ENCODE peak calls at places on chromosomes 7 and 10, in eight cellular contexts. One of them, this sample, is unnamed.

GRCh38 chr7:24576171-24577052 is 3.2 kb downstream of the PALS2 start:
- DNase-seq in hippocampal formation: peak
- DNase-seq in NCI-H2081: peak
- DNase-seq in activated naive CD4-positive, alpha-beta T cell treated with anti-CD3 and anti-CD28 coated beads for 36 hours: peak
- DNase-seq in SK-N-DZ: peak
- DNase-seq in GM13977: peak
- DNase-seq in activated CD4-positive, alpha-beta T cell treated with anti-CD3 and anti-CD28 coated beads, Interleukin-2, amount 50 U/mL, for 4 hours: no peak
- DNase-seq in amniotic stem cell: peak
- DNase-seq in this sample: no peak

GRCh38 chr10:70302292-70302691 is 18.5 kb upstream of the NPFFR1 start:
- DNase-seq in hippocampal formation: no peak
- DNase-seq in SK-N-DZ: no peak
- DNase-seq in activated naive CD4-positive, alpha-beta T cell treated with anti-CD3 and anti-CD28 coated beads for 36 hours: no peak
- DNase-seq in GM13977: no peak
- DNase-seq in NCI-H2081: no peak
- DNase-seq in activated CD4-positive, alpha-beta T cell treated with anti-CD3 and anti-CD28 coated beads, Interleukin-2, amount 50 U/mL, for 4 hours: no peak
- DNase-seq in amniotic stem cell: no peak
- DNase-seq in this sample: no peak

GRCh38 chr10:127872011-127872741 is 20.6 kb downstream of the CLRN3 start:
- DNase-seq in SK-N-DZ: no peak
- DNase-seq in GM13977: no peak
- DNase-seq in activated CD4-positive, alpha-beta T cell treated with anti-CD3 and anti-CD28 coated beads, Interleukin-2, amount 50 U/mL, for 4 hours: no peak
- DNase-seq in amniotic stem cell: no peak
- DNase-seq in hippocampal formation: no peak
- DNase-seq in NCI-H2081: no peak
- DNase-seq in activated naive CD4-positive, alpha-beta T cell treated with anti-CD3 and anti-CD28 coated beads for 36 hours: no peak
- DNase-seq in this sample: peak

GRCh38 chr7:45573636-45574470 is at the start of gene ADCY1:
- DNase-seq in amniotic stem cell: no peak
- DNase-seq in hippocampal formation: no peak
- DNase-seq in NCI-H2081: peak
- DNase-seq in activated CD4-positive, alpha-beta T cell treated with anti-CD3 and anti-CD28 coated beads, Interleukin-2, amount 50 U/mL, for 4 hours: no peak
- DNase-seq in activated naive CD4-positive, alpha-beta T cell treated with anti-CD3 and anti-CD28 coated beads for 36 hours: no peak
- DNase-seq in SK-N-DZ: no peak
- DNase-seq in GM13977: peak
- DNase-seq in this sample: no peak

GRCh38 chr7:79298145-79298760 is 155.2 kb downstream of the MAGI2 start:
- DNase-seq in activated CD4-positive, alpha-beta T cell treated with anti-CD3 and anti-CD28 coated beads, Interleukin-2, amount 50 U/mL, for 4 hours: no peak
- DNase-seq in amniotic stem cell: peak
- DNase-seq in NCI-H2081: peak
- DNase-seq in hippocampal formation: peak
- DNase-seq in activated naive CD4-positive, alpha-beta T cell treated with anti-CD3 and anti-CD28 coated beads for 36 hours: peak
- DNase-seq in SK-N-DZ: peak
- DNase-seq in GM13977: peak
- DNase-seq in this sample: no peak

GRCh38 chr10:985361-985760 is 2.9 kb upstream of the GTPBP4 start:
- DNase-seq in amniotic stem cell: no peak
- DNase-seq in NCI-H2081: no peak
- DNase-seq in GM13977: no peak
- DNase-seq in SK-N-DZ: no peak
- DNase-seq in hippocampal formation: no peak
- DNase-seq in activated naive CD4-positive, alpha-beta T cell treated with anti-CD3 and anti-CD28 coated beads for 36 hours: no peak
- DNase-seq in activated CD4-positive, alpha-beta T cell treated with anti-CD3 and anti-CD28 coated beads, Interleukin-2, amount 50 U/mL, for 4 hours: no peak
- DNase-seq in this sample: no peak

GRCh38 chr10:14502451-14502850 is 171.7 kb upstream of the FRMD4A start:
- DNase-seq in GM13977: no peak
- DNase-seq in activated naive CD4-positive, alpha-beta T cell treated with anti-CD3 and anti-CD28 coated beads for 36 hours: no peak
- DNase-seq in amniotic stem cell: no peak
- DNase-seq in activated CD4-positive, alpha-beta T cell treated with anti-CD3 and anti-CD28 coated beads, Interleukin-2, amount 50 U/mL, for 4 hours: no peak
- DNase-seq in NCI-H2081: no peak
- DNase-seq in SK-N-DZ: no peak
- DNase-seq in hippocampal formation: no peak
- DNase-seq in this sample: no peak

GRCh38 chr10:22593644-22594043 is 120.7 kb downstream of the PIP4K2A start:
- DNase-seq in activated CD4-positive, alpha-beta T cell treated with anti-CD3 and anti-CD28 coated beads, Interleukin-2, amount 50 U/mL, for 4 hours: no peak
- DNase-seq in activated naive CD4-positive, alpha-beta T cell treated with anti-CD3 and anti-CD28 coated beads for 36 hours: no peak
- DNase-seq in SK-N-DZ: no peak
- DNase-seq in hippocampal formation: no peak
- DNase-seq in NCI-H2081: no peak
- DNase-seq in amniotic stem cell: no peak
- DNase-seq in GM13977: no peak
- DNase-seq in this sample: no peak

GRCh38 chr10:105952153-105952552 is 1212.4 kb downstream of the SORCS1 start:
- DNase-seq in GM13977: peak
- DNase-seq in SK-N-DZ: no peak
- DNase-seq in hippocampal formation: no peak
- DNase-seq in NCI-H2081: peak
- DNase-seq in amniotic stem cell: peak
- DNase-seq in activated CD4-positive, alpha-beta T cell treated with anti-CD3 and anti-CD28 coated beads, Interleukin-2, amount 50 U/mL, for 4 hours: no peak
- DNase-seq in activated naive CD4-positive, alpha-beta T cell treated with anti-CD3 and anti-CD28 coated beads for 36 hours: peak
- DNase-seq in this sample: no peak

GRCh38 chr10:3090914-3091313 is 23.6 kb downstream of the PFKP start:
- DNase-seq in activated naive CD4-positive, alpha-beta T cell treated with anti-CD3 and anti-CD28 coated beads for 36 hours: no peak
- DNase-seq in NCI-H2081: no peak
- DNase-seq in SK-N-DZ: no peak
- DNase-seq in amniotic stem cell: no peak
- DNase-seq in hippocampal formation: peak
- DNase-seq in activated CD4-positive, alpha-beta T cell treated with anti-CD3 and anti-CD28 coated beads, Interleukin-2, amount 50 U/mL, for 4 hours: no peak
- DNase-seq in GM13977: no peak
- DNase-seq in this sample: no peak

GRCh38 chr10:28254290-28254985 is 48.4 kb downstream of the MPP7 start:
- DNase-seq in GM13977: no peak
- DNase-seq in hippocampal formation: no peak
- DNase-seq in activated naive CD4-positive, alpha-beta T cell treated with anti-CD3 and anti-CD28 coated beads for 36 hours: no peak
- DNase-seq in NCI-H2081: no peak
- DNase-seq in SK-N-DZ: no peak
- DNase-seq in activated CD4-positive, alpha-beta T cell treated with anti-CD3 and anti-CD28 coated beads, Interleukin-2, amount 50 U/mL, for 4 hours: no peak
- DNase-seq in amniotic stem cell: no peak
- DNase-seq in this sample: no peak

GRCh38 chr10:67110286-67110685 is 184.4 kb downstream of the LRRTM3 start:
- DNase-seq in hippocampal formation: no peak
- DNase-seq in SK-N-DZ: peak
- DNase-seq in activated CD4-positive, alpha-beta T cell treated with anti-CD3 and anti-CD28 coated beads, Interleukin-2, amount 50 U/mL, for 4 hours: no peak
- DNase-seq in NCI-H2081: peak
- DNase-seq in GM13977: no peak
- DNase-seq in activated naive CD4-positive, alpha-beta T cell treated with anti-CD3 and anti-CD28 coated beads for 36 hours: no peak
- DNase-seq in amniotic stem cell: no peak
- DNase-seq in this sample: no peak

GRCh38 chr10:94279835-94280709 is 82.7 kb downstream of the NOC3L start:
- DNase-seq in GM13977: peak
- DNase-seq in hippocampal formation: peak
- DNase-seq in amniotic stem cell: no peak
- DNase-seq in SK-N-DZ: peak
- DNase-seq in NCI-H2081: peak
- DNase-seq in activated naive CD4-positive, alpha-beta T cell treated with anti-CD3 and anti-CD28 coated beads for 36 hours: peak
- DNase-seq in activated CD4-positive, alpha-beta T cell treated with anti-CD3 and anti-CD28 coated beads, Interleukin-2, amount 50 U/mL, for 4 hours: peak
- DNase-seq in this sample: peak

GRCh38 chr10:102352066-102352715 is 43.3 kb upstream of the NFKB2 start:
- DNase-seq in activated naive CD4-positive, alpha-beta T cell treated with anti-CD3 and anti-CD28 coated beads for 36 hours: peak
- DNase-seq in NCI-H2081: peak
- DNase-seq in hippocampal formation: no peak
- DNase-seq in GM13977: peak
- DNase-seq in activated CD4-positive, alpha-beta T cell treated with anti-CD3 and anti-CD28 coated beads, Interleukin-2, amount 50 U/mL, for 4 hours: peak
- DNase-seq in SK-N-DZ: peak
- DNase-seq in amniotic stem cell: no peak
- DNase-seq in this sample: peak

GRCh38 chr7:116101709-116102108 is 71.1 kb upstream of the TFEC start:
- DNase-seq in amniotic stem cell: no peak
- DNase-seq in activated CD4-positive, alpha-beta T cell treated with anti-CD3 and anti-CD28 coated beads, Interleukin-2, amount 50 U/mL, for 4 hours: no peak
- DNase-seq in activated naive CD4-positive, alpha-beta T cell treated with anti-CD3 and anti-CD28 coated beads for 36 hours: no peak
- DNase-seq in NCI-H2081: no peak
- DNase-seq in SK-N-DZ: no peak
- DNase-seq in hippocampal formation: no peak
- DNase-seq in GM13977: no peak
- DNase-seq in this sample: no peak

GRCh38 chr7:36971515-36972139 is 247.3 kb upstream of the AOAH start:
- DNase-seq in GM13977: no peak
- DNase-seq in activated naive CD4-positive, alpha-beta T cell treated with anti-CD3 and anti-CD28 coated beads for 36 hours: no peak
- DNase-seq in hippocampal formation: no peak
- DNase-seq in activated CD4-positive, alpha-beta T cell treated with anti-CD3 and anti-CD28 coated beads, Interleukin-2, amount 50 U/mL, for 4 hours: no peak
- DNase-seq in NCI-H2081: peak
- DNase-seq in amniotic stem cell: no peak
- DNase-seq in SK-N-DZ: no peak
- DNase-seq in this sample: no peak

GRCh38 chr10:70295321-70295720 is 11.5 kb upstream of the NPFFR1 start:
- DNase-seq in GM13977: no peak
- DNase-seq in activated naive CD4-positive, alpha-beta T cell treated with anti-CD3 and anti-CD28 coated beads for 36 hours: no peak
- DNase-seq in NCI-H2081: no peak
- DNase-seq in SK-N-DZ: no peak
- DNase-seq in activated CD4-positive, alpha-beta T cell treated with anti-CD3 and anti-CD28 coated beads, Interleukin-2, amount 50 U/mL, for 4 hours: no peak
- DNase-seq in amniotic stem cell: no peak
- DNase-seq in hippocampal formation: no peak
- DNase-seq in this sample: no peak

GRCh38 chr10:101485681-101486554 is 102.1 kb downstream of the POLL start:
- DNase-seq in NCI-H2081: peak
- DNase-seq in hippocampal formation: peak
- DNase-seq in amniotic stem cell: no peak
- DNase-seq in SK-N-DZ: peak
- DNase-seq in activated naive CD4-positive, alpha-beta T cell treated with anti-CD3 and anti-CD28 coated beads for 36 hours: no peak
- DNase-seq in GM13977: no peak
- DNase-seq in activated CD4-positive, alpha-beta T cell treated with anti-CD3 and anti-CD28 coated beads, Interleukin-2, amount 50 U/mL, for 4 hours: no peak
- DNase-seq in this sample: no peak

GRCh38 chr7:9890092-9890491 is 1083.6 kb upstream of the PHF14 start:
- DNase-seq in amniotic stem cell: no peak
- DNase-seq in activated CD4-positive, alpha-beta T cell treated with anti-CD3 and anti-CD28 coated beads, Interleukin-2, amount 50 U/mL, for 4 hours: no peak
- DNase-seq in GM13977: no peak
- DNase-seq in NCI-H2081: no peak
- DNase-seq in hippocampal formation: no peak
- DNase-seq in activated naive CD4-positive, alpha-beta T cell treated with anti-CD3 and anti-CD28 coated beads for 36 hours: no peak
- DNase-seq in SK-N-DZ: no peak
- DNase-seq in this sample: no peak

GRCh38 chr7:74094224-74095095 is 10.9 kb downstream of the LIMK1 start:
- DNase-seq in amniotic stem cell: peak
- DNase-seq in hippocampal formation: no peak
- DNase-seq in activated naive CD4-positive, alpha-beta T cell treated with anti-CD3 and anti-CD28 coated beads for 36 hours: peak
- DNase-seq in GM13977: peak
- DNase-seq in NCI-H2081: no peak
- DNase-seq in SK-N-DZ: peak
- DNase-seq in activated CD4-positive, alpha-beta T cell treated with anti-CD3 and anti-CD28 coated beads, Interleukin-2, amount 50 U/mL, for 4 hours: peak
- DNase-seq in this sample: peak

GRCh38 chr7:108418941-108419340 is 37.3 kb downstream of the NRCAM start:
- DNase-seq in GM13977: no peak
- DNase-seq in hippocampal formation: no peak
- DNase-seq in amniotic stem cell: no peak
- DNase-seq in activated CD4-positive, alpha-beta T cell treated with anti-CD3 and anti-CD28 coated beads, Interleukin-2, amount 50 U/mL, for 4 hours: no peak
- DNase-seq in SK-N-DZ: peak
- DNase-seq in activated naive CD4-positive, alpha-beta T cell treated with anti-CD3 and anti-CD28 coated beads for 36 hours: no peak
- DNase-seq in NCI-H2081: no peak
- DNase-seq in this sample: no peak

GRCh38 chr7:50953820-50954219 is 171.1 kb upstream of the GRB10 start:
- DNase-seq in SK-N-DZ: no peak
- DNase-seq in activated CD4-positive, alpha-beta T cell treated with anti-CD3 and anti-CD28 coated beads, Interleukin-2, amount 50 U/mL, for 4 hours: no peak
- DNase-seq in hippocampal formation: no peak
- DNase-seq in NCI-H2081: no peak
- DNase-seq in amniotic stem cell: no peak
- DNase-seq in GM13977: no peak
- DNase-seq in activated naive CD4-positive, alpha-beta T cell treated with anti-CD3 and anti-CD28 coated beads for 36 hours: no peak
- DNase-seq in this sample: no peak

GRCh38 chr10:71383972-71384687 is 12.6 kb upstream of the CDH23 start:
- DNase-seq in GM13977: peak
- DNase-seq in activated naive CD4-positive, alpha-beta T cell treated with anti-CD3 and anti-CD28 coated beads for 36 hours: peak
- DNase-seq in activated CD4-positive, alpha-beta T cell treated with anti-CD3 and anti-CD28 coated beads, Interleukin-2, amount 50 U/mL, for 4 hours: peak
- DNase-seq in NCI-H2081: peak
- DNase-seq in hippocampal formation: peak
- DNase-seq in amniotic stem cell: no peak
- DNase-seq in SK-N-DZ: peak
- DNase-seq in this sample: peak

GRCh38 chr7:111841596-111842209 is 279.4 kb upstream of the IMMP2L start:
- DNase-seq in activated CD4-positive, alpha-beta T cell treated with anti-CD3 and anti-CD28 coated beads, Interleukin-2, amount 50 U/mL, for 4 hours: no peak
- DNase-seq in activated naive CD4-positive, alpha-beta T cell treated with anti-CD3 and anti-CD28 coated beads for 36 hours: no peak
- DNase-seq in amniotic stem cell: no peak
- DNase-seq in hippocampal formation: no peak
- DNase-seq in SK-N-DZ: no peak
- DNase-seq in GM13977: no peak
- DNase-seq in NCI-H2081: no peak
- DNase-seq in this sample: no peak

GRCh38 chr10:5604236-5604925 is 62.0 kb downstream of the ASB13 start:
- DNase-seq in GM13977: no peak
- DNase-seq in NCI-H2081: no peak
- DNase-seq in amniotic stem cell: no peak
- DNase-seq in activated naive CD4-positive, alpha-beta T cell treated with anti-CD3 and anti-CD28 coated beads for 36 hours: no peak
- DNase-seq in activated CD4-positive, alpha-beta T cell treated with anti-CD3 and anti-CD28 coated beads, Interleukin-2, amount 50 U/mL, for 4 hours: no peak
- DNase-seq in SK-N-DZ: no peak
- DNase-seq in hippocampal formation: no peak
- DNase-seq in this sample: no peak

GRCh38 chr10:85259908-85260307 is 931.5 kb downstream of the CCSER2 start:
- DNase-seq in GM13977: no peak
- DNase-seq in amniotic stem cell: no peak
- DNase-seq in NCI-H2081: no peak
- DNase-seq in hippocampal formation: no peak
- DNase-seq in activated naive CD4-positive, alpha-beta T cell treated with anti-CD3 and anti-CD28 coated beads for 36 hours: no peak
- DNase-seq in activated CD4-positive, alpha-beta T cell treated with anti-CD3 and anti-CD28 coated beads, Interleukin-2, amount 50 U/mL, for 4 hours: no peak
- DNase-seq in SK-N-DZ: no peak
- DNase-seq in this sample: no peak

GRCh38 chr7:95687759-95688343 is 84.5 kb upstream of the DYNC1I1 start:
- DNase-seq in amniotic stem cell: no peak
- DNase-seq in GM13977: no peak
- DNase-seq in hippocampal formation: peak
- DNase-seq in activated naive CD4-positive, alpha-beta T cell treated with anti-CD3 and anti-CD28 coated beads for 36 hours: no peak
- DNase-seq in SK-N-DZ: peak
- DNase-seq in activated CD4-positive, alpha-beta T cell treated with anti-CD3 and anti-CD28 coated beads, Interleukin-2, amount 50 U/mL, for 4 hours: no peak
- DNase-seq in NCI-H2081: peak
- DNase-seq in this sample: no peak

GRCh38 chr10:30488319-30488718 is 54.3 kb downstream of the MAP3K8 start:
- DNase-seq in SK-N-DZ: no peak
- DNase-seq in GM13977: no peak
- DNase-seq in hippocampal formation: peak
- DNase-seq in NCI-H2081: no peak
- DNase-seq in activated CD4-positive, alpha-beta T cell treated with anti-CD3 and anti-CD28 coated beads, Interleukin-2, amount 50 U/mL, for 4 hours: no peak
- DNase-seq in amniotic stem cell: no peak
- DNase-seq in activated naive CD4-positive, alpha-beta T cell treated with anti-CD3 and anti-CD28 coated beads for 36 hours: no peak
- DNase-seq in this sample: no peak

GRCh38 chr10:126059101-126059826 is 162.9 kb downstream of the FANK1 start:
- DNase-seq in amniotic stem cell: no peak
- DNase-seq in hippocampal formation: no peak
- DNase-seq in activated naive CD4-positive, alpha-beta T cell treated with anti-CD3 and anti-CD28 coated beads for 36 hours: no peak
- DNase-seq in NCI-H2081: no peak
- DNase-seq in GM13977: no peak
- DNase-seq in activated CD4-positive, alpha-beta T cell treated with anti-CD3 and anti-CD28 coated beads, Interleukin-2, amount 50 U/mL, for 4 hours: no peak
- DNase-seq in SK-N-DZ: no peak
- DNase-seq in this sample: no peak

GRCh38 chr7:17552952-17553351 is 254.5 kb downstream of the AHR start:
- DNase-seq in activated naive CD4-positive, alpha-beta T cell treated with anti-CD3 and anti-CD28 coated beads for 36 hours: no peak
- DNase-seq in amniotic stem cell: no peak
- DNase-seq in hippocampal formation: no peak
- DNase-seq in NCI-H2081: no peak
- DNase-seq in SK-N-DZ: no peak
- DNase-seq in activated CD4-positive, alpha-beta T cell treated with anti-CD3 and anti-CD28 coated beads, Interleukin-2, amount 50 U/mL, for 4 hours: no peak
- DNase-seq in GM13977: no peak
- DNase-seq in this sample: no peak

GRCh38 chr10:43408710-43409384 is at the start of gene HNRNPF:
- DNase-seq in amniotic stem cell: peak
- DNase-seq in SK-N-DZ: peak
- DNase-seq in activated CD4-positive, alpha-beta T cell treated with anti-CD3 and anti-CD28 coated beads, Interleukin-2, amount 50 U/mL, for 4 hours: peak
- DNase-seq in hippocampal formation: peak
- DNase-seq in GM13977: peak
- DNase-seq in activated naive CD4-positive, alpha-beta T cell treated with anti-CD3 and anti-CD28 coated beads for 36 hours: peak
- DNase-seq in NCI-H2081: peak
- DNase-seq in this sample: peak

GRCh38 chr10:132692311-132692710 is 93.6 kb downstream of the NKX6-2 start:
- DNase-seq in activated naive CD4-positive, alpha-beta T cell treated with anti-CD3 and anti-CD28 coated beads for 36 hours: no peak
- DNase-seq in activated CD4-positive, alpha-beta T cell treated with anti-CD3 and anti-CD28 coated beads, Interleukin-2, amount 50 U/mL, for 4 hours: no peak
- DNase-seq in hippocampal formation: no peak
- DNase-seq in NCI-H2081: no peak
- DNase-seq in GM13977: no peak
- DNase-seq in SK-N-DZ: no peak
- DNase-seq in amniotic stem cell: no peak
- DNase-seq in this sample: no peak

GRCh38 chr7:136266457-136266856 is 289.3 kb upstream of the MTPN start:
- DNase-seq in amniotic stem cell: no peak
- DNase-seq in NCI-H2081: no peak
- DNase-seq in GM13977: no peak
- DNase-seq in activated CD4-positive, alpha-beta T cell treated with anti-CD3 and anti-CD28 coated beads, Interleukin-2, amount 50 U/mL, for 4 hours: no peak
- DNase-seq in hippocampal formation: no peak
- DNase-seq in SK-N-DZ: no peak
- DNase-seq in activated naive CD4-positive, alpha-beta T cell treated with anti-CD3 and anti-CD28 coated beads for 36 hours: no peak
- DNase-seq in this sample: no peak

GRCh38 chr10:30270247-30270646 is 78.8 kb downstream of the MTPAP start:
- DNase-seq in activated CD4-positive, alpha-beta T cell treated with anti-CD3 and anti-CD28 coated beads, Interleukin-2, amount 50 U/mL, for 4 hours: no peak
- DNase-seq in hippocampal formation: no peak
- DNase-seq in amniotic stem cell: no peak
- DNase-seq in GM13977: no peak
- DNase-seq in NCI-H2081: no peak
- DNase-seq in activated naive CD4-positive, alpha-beta T cell treated with anti-CD3 and anti-CD28 coated beads for 36 hours: no peak
- DNase-seq in SK-N-DZ: no peak
- DNase-seq in this sample: no peak

This sample was measured in heart left ventricle.